ENCODE peak calls at places on chromosomes 7 and 10, in nine cellular contexts. J is stimulated activated CD4-positive, alpha-beta T cell treated with anti-CD3 and anti-CD28 coated beads, Interleukin-15, amount 100 ng/mL, for 1 hour; Q is fibroblast of the aortic adventitia; K is mucosa of descending colon; N is NCI-H1694; D is progenitor cell of endocrine pancreas; X is effector memory CD8-positive, alpha-beta T cell; C is epithelial cell of prostate; U is cardiac muscle cell. Y is an unnamed sample.

GRCh38 chr10:94397549-94398370 is 4.6 kb upstream of the TBC1D12 start:
- DNase-seq in K (no peak), D (no peak), J (no peak), U (no peak), C (no peak), Q (peak; percentile 64), X (no peak), N (no peak), Y (no peak)

GRCh38 chr10:74855027-74855426 is 28.6 kb downstream of the KAT6B start:
- DNase-seq in X (no peak), N (no peak), U (peak; percentile 52), J (no peak), C (no peak), K (no peak), D (no peak), Q (no peak), Y (no peak)

GRCh38 chr10:26417136-26417535 is 21.0 kb upstream of the APBB1IP start:
- DNase-seq in J (no peak), X (no peak), Q (no peak), D (no peak), K (no peak), N (no peak), C (no peak), U (no peak), Y (no peak)

GRCh38 chr10:122154733-122155366 is 116.2 kb upstream of the BTBD16 start:
- DNase-seq in N (no peak), J (no peak), C (no peak), D (no peak), K (no peak), X (no peak), Q (peak; percentile 86), U (peak; percentile 42), Y (no peak)

GRCh38 chr10:25083546-25084111 is 67.2 kb downstream of the THNSL1 start:
- DNase-seq in N (no peak), K (no peak), U (no peak), J (no peak), C (no peak), Q (no peak), X (no peak), D (no peak), Y (no peak)

GRCh38 chr7:106064329-106064728 is 47.8 kb downstream of the SYPL1 start:
- DNase-seq in Q (no peak), C (no peak), K (peak; percentile 65), U (no peak), X (no peak), N (peak; percentile 31), D (no peak), J (no peak), Y (no peak)

GRCh38 chr10:116097239-116097751 is 175.7 kb downstream of the GFRA1 start:
- DNase-seq in U (no peak), X (no peak), N (no peak), Q (no peak), J (no peak), C (no peak), K (no peak), D (no peak), Y (no peak)

GRCh38 chr10:127563718-127564553 is 14.8 kb downstream of the NPS start:
- DNase-seq in X (no peak), J (no peak), C (no peak), Q (no peak), U (peak; percentile 20), D (peak; percentile 30), N (no peak), K (no peak), Y (no peak)